ENCODE peak calls at places on chromosomes 7 and 10, in eight cellular contexts. B, K, W, E, C, N, M and L are unnamed samples.

GRCh38 chr10:30784896-30785605 is 155.5 kb upstream of the LYZL2 start:
- DNase-seq in E (no peak), W (peak), B (no peak), K (peak), N (peak), C (peak), M (peak), L (peak)

GRCh38 chr7:69878015-69878414 is 279.7 kb downstream of the AUTS2 start:
- DNase-seq in M (no peak), W (no peak), C (peak), E (no peak), K (no peak), N (no peak), B (no peak), L (no peak)

GRCh38 chr10:103843854-103844567 is 11.4 kb downstream of the SH3PXD2A start:
- DNase-seq in K (no peak), N (no peak), B (no peak), W (no peak), C (no peak), M (peak), E (no peak), L (peak)

GRCh38 chr7:35454575-35455385 is 200.9 kb upstream of the TBX20 start:
- DNase-seq in K (no peak), N (no peak), B (no peak), E (no peak), W (no peak), M (no peak), C (no peak), L (no peak)

GRCh38 chr7:87414400-87415188 is 60.9 kb downstream of the ABCB4 start:
- DNase-seq in E (no peak), C (no peak), W (no peak), M (no peak), N (no peak), K (no peak), B (peak), L (no peak)

GRCh38 chr7:94008537-94008936 is 4.4 kb upstream of the BET1 start:
- DNase-seq in N (no peak), C (peak), B (no peak), W (no peak), K (no peak), M (no peak), E (no peak), L (peak)

GRCh38 chr10:74118794-74119193 is 31.8 kb downstream of the AP3M1 start:
- DNase-seq in K (no peak), N (no peak), M (no peak), W (no peak), E (peak), B (no peak), C (no peak), L (peak)

GRCh38 chr7:92402920-92403759 is 44.1 kb upstream of the GATAD1 start:
- DNase-seq in M (peak), E (no peak), W (no peak), C (peak), B (peak), K (no peak), N (no peak), L (no peak)

GRCh38 chr7:131530137-131530536 is 26.3 kb downstream of the PODXL start:
- DNase-seq in K (no peak), E (no peak), B (no peak), N (no peak), W (no peak), C (no peak), M (no peak), L (no peak)

GRCh38 chr7:99357701-99358490 is 16.6 kb upstream of the ARPC1B start:
- DNase-seq in C (no peak), E (no peak), N (no peak), M (no peak), K (no peak), B (no peak), W (no peak), L (peak)

GRCh38 chr7:132234751-132235150 is 341.5 kb downstream of the PLXNA4 start:
- DNase-seq in C (peak), B (no peak), N (no peak), W (no peak), K (no peak), M (no peak), E (no peak), L (no peak)

GRCh38 chr10:70866424-70866823 is 21.9 kb downstream of the PCBD1 start:
- DNase-seq in B (no peak), N (no peak), C (no peak), W (no peak), M (no peak), E (no peak), K (no peak), L (peak)

GRCh38 chr10:3067859-3068179 is 471 bp downstream of the PFKP start:
- DNase-seq in E (no peak), K (peak), M (no peak), C (no peak), W (no peak), N (no peak), B (no peak), L (no peak)

GRCh38 chr7:153422291-153423189 is 629.7 kb upstream of the DPP6 start:
- DNase-seq in C (no peak), B (no peak), K (no peak), M (no peak), E (no peak), N (peak), W (no peak), L (no peak)

GRCh38 chr10:48501806-48502771 is 102.8 kb downstream of the ARHGAP22 start:
- DNase-seq in B (no peak), E (no peak), C (no peak), K (no peak), M (peak), W (peak), N (no peak), L (no peak)

GRCh38 chr7:128053023-128053422 is 21.8 kb upstream of the LRRC4 start:
- DNase-seq in B (no peak), M (no peak), C (peak), K (no peak), E (no peak), W (no peak), N (no peak), L (peak)

GRCh38 chr7:128948976-128949760 is 11.4 kb downstream of the IRF5 start:
- DNase-seq in C (peak), W (no peak), N (no peak), K (no peak), M (no peak), E (no peak), B (no peak), L (no peak)

GRCh38 chr10:86591436-86591835 is 62.9 kb upstream of the OPN4 start:
- DNase-seq in W (no peak), C (no peak), E (no peak), M (no peak), B (no peak), N (no peak), K (no peak), L (no peak)

GRCh38 chr7:120695848-120696247 is 162.1 kb downstream of the TSPAN12 start:
- DNase-seq in K (no peak), W (no peak), N (no peak), C (no peak), E (no peak), B (no peak), M (no peak), L (no peak)